ENCODE peak calls at places on chromosomes 13 and 19, in nine cellular contexts. Q, L, D, B, X, Z, U, T and G are unnamed samples.

GRCh38 chr13:52053460-52053859 is 29.0 kb downstream of the UTP14C start:
- DNase-seq in Q (no peak), L (no peak), D (no peak), B (no peak), X (no peak), Z (no peak), U (no peak), T (no peak), G (peak)

GRCh38 chr19:1416014-1416841 is 8.8 kb downstream of the DAZAP1 start:
- DNase-seq in Q (no peak), L (no peak), D (no peak), B (no peak), X (no peak), Z (no peak), U (no peak), T (no peak), G (no peak)

GRCh38 chr19:11018743-11019142 is 57.9 kb downstream of the SMARCA4 start:
- DNase-seq in Q (no peak), L (no peak), D (no peak), B (no peak), X (no peak), Z (peak), U (no peak), T (no peak), G (no peak)

GRCh38 chr13:98451676-98452105 is 125.2 kb downstream of the STK24 start:
- DNase-seq in Q (peak), L (no peak), D (no peak), B (no peak), X (no peak), Z (no peak), U (no peak), T (no peak), G (peak)

GRCh38 chr13:72565893-72566292 is 161.5 kb downstream of the MZT1 start:
- DNase-seq in Q (no peak), L (peak), D (peak), B (peak), X (no peak), Z (no peak), U (no peak), T (peak), G (peak)

GRCh38 chr19:33429891-33430673 is 56.6 kb downstream of the CEBPG start:
- DNase-seq in Q (no peak), L (no peak), D (no peak), B (no peak), X (no peak), Z (no peak), U (no peak), T (no peak), G (no peak)

GRCh38 chr19:44645407-44646048 is 1.8 kb downstream of the PVR start:
- DNase-seq in Q (no peak), L (no peak), D (no peak), B (no peak), X (no peak), Z (no peak), U (no peak), T (no peak), G (no peak)

GRCh38 chr13:51479199-51479523 is 26.3 kb upstream of the INTS6 start:
- DNase-seq in Q (no peak), L (no peak), D (no peak), B (no peak), X (no peak), Z (no peak), U (no peak), T (no peak), G (peak)

GRCh38 chr13:35714096-35714495 is 237.6 kb upstream of the MAB21L1 start:
- DNase-seq in Q (no peak), L (no peak), D (no peak), B (no peak), X (no peak), Z (no peak), U (no peak), T (no peak), G (peak)

GRCh38 chr19:50432221-50432626 is 468 bp upstream of the MYBPC2 start:
- DNase-seq in Q (no peak), L (no peak), D (no peak), B (no peak), X (no peak), Z (no peak), U (no peak), T (peak), G (peak)

GRCh38 chr19:3450796-3451411 is 29.4 kb downstream of the SMIM24 start:
- DNase-seq in Q (no peak), L (peak), D (no peak), B (peak), X (no peak), Z (peak), U (no peak), T (peak), G (peak)